ENCODE peak calls at places on chromosome 19, in ten cellular contexts. U is transverse colon, N is mucosa of descending colon, X is kidney, C is AG09309, F is cardiac fibroblast, W is heart right ventricle, P is HL-60, H is heart left ventricle, I is fibroblast of mammary gland. K is an unnamed sample.

GRCh38 chr19:43625918-43626579 is 6.6 kb upstream of the ZNF428 start:
- DNase-seq in C (no peak), P (no peak), N (peak), F (peak), I (peak), U (no peak), H (no peak), X (no peak), W (peak), K (no peak)

GRCh38 chr19:17402982-17403855 is 2.2 kb downstream of the BST2 start:
- DNase-seq in F (no peak), P (no peak), H (peak), X (no peak), C (no peak), W (peak), U (no peak), N (no peak), I (no peak), K (no peak)

GRCh38 chr19:44904426-44904994 is 1.1 kb upstream of the APOE start:
- DNase-seq in F (no peak), N (no peak), C (no peak), X (no peak), U (no peak), I (no peak), H (no peak), W (no peak), P (no peak), K (no peak)

GRCh38 chr19:33905937-33906577 is 109.4 kb downstream of the KCTD15 start:
- DNase-seq in H (peak), X (peak), P (no peak), N (peak), I (no peak), F (peak), U (peak), W (peak), C (no peak), K (no peak)

GRCh38 chr19:33098023-33098652 is 17.2 kb downstream of the GPATCH1 start:
- DNase-seq in C (no peak), N (peak), W (no peak), F (peak), I (peak), X (peak), H (no peak), P (no peak), U (peak), K (peak)

GRCh38 chr19:7916137-7916907 is 1.7 kb downstream of the TGFBR3L start:
- DNase-seq in I (no peak), X (peak), C (no peak), W (no peak), N (no peak), F (peak), U (peak), H (peak), P (peak), K (no peak)

GRCh38 chr19:49249933-49250332 is 75.1 kb downstream of the SLC6A16 start:
- DNase-seq in I (no peak), P (no peak), F (no peak), W (no peak), X (no peak), C (no peak), H (no peak), U (no peak), N (no peak), K (no peak)

GRCh38 chr19:33514885-33515485 is 6.6 kb downstream of the PEPD start:
- DNase-seq in I (no peak), N (peak), X (no peak), H (peak), F (peak), C (no peak), U (peak), P (no peak), W (peak), K (no peak)

GRCh38 chr19:46617566-46618079 is 7.3 kb downstream of the PTGIR start:
- DNase-seq in I (no peak), N (no peak), U (no peak), P (no peak), C (no peak), W (no peak), H (peak), F (no peak), X (no peak), K (no peak)

GRCh38 chr19:44050740-44051653 is 839 bp upstream of the ZNF223 start:
- DNase-seq in I (no peak), U (peak), F (peak), C (no peak), H (no peak), W (no peak), P (peak), N (peak), X (no peak), K (no peak)

GRCh38 chr19:12825259-12826131 is 8.9 kb downstream of the RTBDN start:
- DNase-seq in F (peak), N (no peak), C (no peak), X (no peak), U (no peak), P (no peak), I (no peak), H (no peak), W (no peak), K (no peak)

GRCh38 chr19:11626252-11626651 is 29.0 kb downstream of the ZNF627 start:
- DNase-seq in N (peak), W (no peak), U (peak), H (no peak), I (no peak), P (no peak), C (no peak), F (no peak), X (no peak), K (no peak)

GRCh38 chr19:38737297-38737865 is 6.9 kb downstream of the CAPN12 start:
- DNase-seq in H (no peak), U (no peak), I (no peak), F (no peak), W (no peak), N (no peak), C (no peak), P (no peak), X (peak), K (no peak)

GRCh38 chr19:50475101-50475568 is 1.2 kb upstream of the EMC10 start:
- DNase-seq in U (no peak), P (no peak), H (peak), C (no peak), N (no peak), X (peak), W (no peak), I (no peak), F (no peak), K (no peak)

GRCh38 chr19:15438124-15438496 is 11.6 kb downstream of the WIZ start:
- DNase-seq in N (no peak), C (no peak), X (no peak), F (no peak), I (no peak), W (no peak), P (no peak), H (no peak), U (no peak), K (no peak)

GRCh38 chr19:16386619-16387240 is 62.1 kb downstream of the KLF2 start:
- DNase-seq in H (no peak), C (peak), P (peak), I (peak), U (no peak), N (peak), F (peak), W (no peak), X (peak), K (no peak)

GRCh38 chr19:46579286-46579944 is 21.7 kb upstream of the CALM3 start:
- DNase-seq in H (no peak), W (no peak), F (peak), C (no peak), I (no peak), N (no peak), P (peak), U (no peak), X (no peak), K (no peak)

GRCh38 chr19:14019100-14019499 is 8.8 kb upstream of the RLN3 start:
- DNase-seq in P (no peak), H (no peak), X (peak), N (no peak), C (no peak), U (no peak), I (no peak), W (no peak), F (no peak), K (no peak)

GRCh38 chr19:46766569-46767317 is 20.5 kb upstream of the STRN4 start:
- DNase-seq in N (peak), I (no peak), H (peak), C (no peak), F (peak), W (no peak), P (peak), U (peak), X (no peak), K (no peak)

GRCh38 chr19:33177417-33177976 is 16.6 kb upstream of the LRP3 start:
- DNase-seq in I (no peak), P (peak), U (no peak), H (no peak), F (no peak), C (no peak), N (no peak), X (no peak), W (no peak), K (no peak)

GRCh38 chr19:6381030-6381750 is 5.5 kb upstream of the PSPN start:
- DNase-seq in F (no peak), P (no peak), U (no peak), W (no peak), I (no peak), C (no peak), H (no peak), X (no peak), N (no peak), K (no peak)

GRCh38 chr19:14972676-14973075 is 7.0 kb downstream of the SLC1A6 start:
- DNase-seq in F (no peak), H (no peak), C (no peak), N (no peak), W (no peak), X (no peak), I (no peak), P (no peak), U (no peak), K (no peak)

GRCh38 chr19:5988520-5989387 is 10.8 kb upstream of the RANBP3 start:
- DNase-seq in I (no peak), X (no peak), N (no peak), U (no peak), P (no peak), W (no peak), F (no peak), H (no peak), C (no peak), K (no peak)

GRCh38 chr19:13149628-13150186 is 468 bp downstream of the STX10 start:
- DNase-seq in F (peak), X (peak), U (peak), I (no peak), N (no peak), W (peak), P (peak), H (peak), C (no peak), K (no peak)

GRCh38 chr19:45884682-45885555 is 1.0 kb downstream of the IRF2BP1 start:
- DNase-seq in I (no peak), C (no peak), F (no peak), U (no peak), N (no peak), X (peak), H (no peak), P (no peak), W (peak), K (no peak)

DNA sequence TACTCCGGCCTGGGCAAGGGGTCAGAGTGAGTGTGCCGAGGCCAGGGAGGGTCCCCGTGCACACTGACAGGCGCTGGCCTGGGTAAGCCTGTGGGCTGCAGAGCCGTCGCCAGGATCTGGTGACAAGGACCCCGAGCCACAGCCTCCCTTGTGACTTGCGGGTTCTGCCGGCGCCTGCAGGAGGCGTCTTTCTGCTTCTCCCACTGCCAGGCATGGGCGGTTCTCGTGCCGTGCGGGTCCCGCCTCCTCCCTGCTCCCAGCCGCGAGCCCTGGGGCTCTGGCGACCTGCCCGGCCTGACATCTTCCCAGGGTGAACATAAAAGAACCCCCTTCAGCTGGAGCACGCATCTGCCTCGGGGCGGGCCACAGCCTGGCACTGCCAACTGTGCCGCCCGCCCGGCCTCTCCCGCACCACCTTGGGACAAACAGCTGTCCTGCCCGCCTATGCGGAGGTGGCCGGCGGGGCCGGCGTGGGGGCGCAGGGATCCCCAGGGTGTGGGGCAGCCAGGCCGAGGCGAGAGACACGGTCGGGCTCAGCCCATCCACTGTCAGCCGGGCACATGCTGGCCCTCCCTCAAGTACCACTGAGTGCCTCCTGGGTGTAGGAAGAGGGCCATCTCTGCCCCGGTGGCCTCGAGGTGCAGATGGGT is 1.5 kb upstream of the HCN2 start:
- DNase-seq in N (peak), X (peak), C (no peak), P (peak), U (peak), H (peak), I (peak), F (peak), W (peak), K (no peak)
- H3K4me3 ChIP-seq in N (no peak), X (no peak), C (no peak), P (no peak), U (no peak), H (no peak), I (no peak), F (no peak), W (no peak), K (no peak)

DNA sequence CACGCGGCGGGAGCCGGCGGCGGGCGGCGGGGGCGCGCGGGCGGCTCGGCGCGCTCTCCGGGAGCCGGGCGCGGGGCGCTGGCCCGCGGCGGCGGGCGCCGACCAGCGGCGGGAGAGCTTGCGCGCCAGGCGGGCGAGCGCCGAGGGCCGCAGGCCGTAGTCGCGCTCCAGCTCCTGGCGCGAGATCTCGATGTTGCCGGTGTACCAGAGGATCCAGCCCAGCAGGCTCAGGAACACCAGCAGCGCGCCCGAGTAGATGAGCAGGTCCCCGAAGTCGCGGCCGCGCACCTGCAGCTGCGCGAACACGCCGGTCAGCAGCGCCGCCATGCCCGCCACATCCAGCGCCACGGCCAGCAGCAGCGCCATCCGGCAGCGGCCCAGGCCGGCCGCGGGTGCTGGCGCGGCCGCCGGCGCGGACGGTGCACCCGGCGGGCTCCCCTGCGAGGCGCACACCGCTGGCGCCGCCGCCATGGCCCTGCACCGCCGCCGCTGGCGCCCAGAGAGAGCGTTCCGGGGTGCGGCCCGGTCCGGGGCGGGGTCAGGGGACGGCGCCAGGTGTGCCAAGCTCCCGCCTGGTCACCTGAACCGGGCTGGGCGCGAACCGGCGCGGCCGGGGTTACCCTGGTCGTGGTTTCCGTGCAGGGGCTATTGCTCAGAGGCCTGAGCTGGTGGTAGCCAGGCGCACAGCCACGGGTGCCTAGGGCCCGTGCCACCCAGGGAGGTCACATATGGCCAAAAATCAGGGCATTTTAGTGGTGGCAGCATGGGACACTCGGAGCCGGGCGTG is at the start of gene TMEM238:
- DNase-seq in C (no peak), P (peak), U (peak), N (peak), X (peak), I (peak), W (peak), F (peak), H (peak), K (no peak)
- TF ChIP-seq CTCF in C (no peak), P (no peak), U (no peak), N (no peak), X (peak), I (no peak), W (peak), F (no peak), H (peak), K (no peak)

DNA sequence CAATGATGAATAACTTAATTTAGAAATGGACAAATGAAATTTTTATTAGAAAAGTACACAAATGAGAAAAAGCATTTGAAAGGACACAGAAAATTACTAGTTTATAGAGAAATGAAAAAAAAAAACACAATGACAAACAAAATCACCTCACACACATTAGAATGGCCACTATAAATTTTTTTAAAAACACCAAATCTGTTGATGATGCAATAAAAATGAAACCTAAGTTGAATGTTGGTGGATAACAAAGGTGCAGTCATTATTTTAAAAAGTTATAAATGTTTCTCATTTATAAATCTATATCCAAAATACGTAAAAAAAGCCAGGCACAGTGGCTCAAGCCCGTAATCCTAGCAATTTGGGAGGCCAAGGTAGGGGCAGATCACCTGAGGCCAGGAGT is 20.8 kb downstream of the ZNF626 start:
- DNase-seq in X (no peak), U (no peak), H (no peak), N (no peak), I (no peak), P (no peak), F (no peak), C (no peak), W (no peak), K (no peak)
- H3K4me3 ChIP-seq in X (no peak), U (no peak), H (no peak), N (no peak), I (no peak), P (no peak), F (no peak), C (no peak), W (no peak), K (no peak)

DNA sequence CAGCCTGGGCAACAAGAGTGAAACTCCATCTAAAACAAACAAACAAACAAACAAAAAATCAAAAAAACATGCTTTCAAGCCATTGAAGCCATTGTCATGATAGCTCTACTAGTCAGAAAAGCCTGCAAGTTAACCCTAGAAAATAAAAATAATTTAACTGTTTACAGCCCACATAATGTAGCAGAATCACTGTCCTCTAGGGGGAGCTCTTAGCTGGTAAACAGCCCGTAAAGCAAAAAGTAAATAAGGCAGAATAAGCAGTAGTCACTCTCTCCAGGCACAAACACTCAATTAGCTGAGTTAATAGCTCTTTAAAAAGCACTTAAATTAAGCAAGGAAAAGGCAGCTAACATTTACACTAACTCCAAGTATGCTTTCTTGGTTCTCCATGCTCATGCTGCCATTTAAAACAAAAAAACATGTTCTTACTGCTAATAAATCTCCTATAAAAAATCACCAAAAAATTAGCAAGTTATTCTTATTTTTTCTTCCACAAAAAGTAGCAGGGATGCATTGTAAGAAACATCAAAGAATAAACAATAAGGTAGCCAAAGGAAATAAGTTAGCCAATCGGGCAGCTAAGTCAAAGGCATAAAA is 11.3 kb downstream of the LILRB4 start:
- DNase-seq in P (peak), N (no peak), U (no peak), H (no peak), W (no peak), X (no peak), I (peak), F (peak), C (no peak), K (no peak)
- TF ChIP-seq CTCF in P (peak), N (peak), U (peak), H (peak), W (peak), X (peak), I (peak), F (peak), C (peak), K (peak)

DNA sequence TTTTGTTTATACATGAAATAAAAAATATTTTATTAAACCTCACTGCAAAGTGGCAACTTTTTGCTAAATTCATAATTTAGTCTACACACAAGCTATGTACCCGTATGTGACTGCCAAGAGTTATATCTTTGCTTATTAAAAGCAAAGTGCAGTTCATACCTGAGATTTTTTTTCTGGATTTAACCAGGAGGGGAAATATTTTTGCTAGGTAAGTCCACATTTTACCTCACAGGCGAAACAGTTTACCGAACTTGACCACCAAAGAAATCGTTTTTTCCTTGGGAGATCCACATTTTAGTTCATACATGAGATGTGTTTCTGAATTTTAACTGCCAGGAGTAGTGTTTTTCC is 12.2 kb upstream of the JSRP1 start:
- DNase-seq in N (no peak), F (no peak), U (no peak), C (no peak), W (no peak), I (no peak), H (no peak), X (no peak), P (no peak), K (no peak)
- H3K4me3 ChIP-seq in N (no peak), F (no peak), U (peak), C (no peak), W (no peak), I (no peak), H (peak), X (peak), P (peak), K (peak)

GRCh38 chr19:9970481-9970880 is 34.2 kb upstream of the OLFM2 start:
- DNase-seq in W (no peak), U (no peak), I (no peak), P (no peak), H (peak), N (no peak), F (no peak), C (no peak), X (no peak), K (no peak)

GRCh38 chr19:9971341-9971897 is 35.1 kb upstream of the OLFM2 start:
- DNase-seq in H (peak), C (no peak), F (no peak), I (no peak), X (no peak), N (no peak), U (no peak), W (no peak), P (no peak), K (no peak)

GRCh38 chr19:9967326-9967725 is 31.0 kb upstream of the OLFM2 start:
- DNase-seq in P (no peak), U (no peak), W (no peak), X (no peak), I (no peak), C (no peak), N (no peak), H (no peak), F (no peak), K (no peak)

GRCh38 chr19:9968820-9969687 is 32.7 kb upstream of the OLFM2 start:
- DNase-seq in C (no peak), U (no peak), F (no peak), I (no peak), W (no peak), H (peak), X (no peak), P (no peak), N (no peak), K (no peak)

DNA sequence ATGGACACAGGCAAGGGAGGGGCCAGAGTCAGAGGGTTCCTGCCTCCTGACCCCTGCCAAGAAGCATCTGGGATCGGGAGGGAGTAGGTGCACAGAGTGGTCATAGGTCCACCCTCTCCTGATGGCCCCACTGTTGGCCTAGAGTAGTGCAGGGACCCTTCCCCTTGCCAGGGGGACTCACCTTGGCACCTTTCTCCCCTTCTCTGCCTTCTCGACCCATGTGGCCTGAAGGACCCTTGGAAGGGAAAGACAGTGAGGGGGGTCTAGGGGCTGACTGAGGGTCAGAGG is 33.3 kb upstream of the OLFM2 start:
- DNase-seq in H (peak), N (no peak), C (no peak), P (no peak), F (no peak), W (no peak), I (no peak), X (no peak), U (no peak), K (no peak)
- TF ChIP-seq CTCF in H (no peak), N (no peak), C (no peak), P (no peak), F (no peak), W (no peak), I (no peak), X (no peak), U (no peak), K (no peak)